ENCODE peak calls at places on chromosomes 5 and 9, in four cellular contexts. G is lower lobe of right lung, R is heart left ventricle, Q is astrocyte of the spinal cord. C is an unnamed sample.

GRCh38 chr5:13976867-13977479 is 32.5 kb upstream of the DNAH5 start:
- DNase-seq in Q (peak; percentile 53), R (no peak), G (no peak), C (peak; percentile 71)

GRCh38 chr9:100724932-100725331 is 147.1 kb downstream of the CAVIN4 start:
- DNase-seq in Q (no peak), G (no peak), R (no peak), C (no peak)

GRCh38 chr9:96100385-96100978 is 201.5 kb downstream of the HSD17B3 start:
- DNase-seq in R (no peak), Q (no peak), G (no peak), C (peak; percentile 8)

GRCh38 chr9:3181049-3181953 is 337.4 kb upstream of the PUM3 start:
- DNase-seq in Q (peak; percentile 13), G (peak; percentile 51), R (no peak), C (peak; percentile 23)

GRCh38 chr5:78287833-78288232 is 6.7 kb downstream of the AP3B1 start:
- DNase-seq in Q (peak; percentile 70), R (no peak), G (no peak), C (peak; percentile 85)

GRCh38 chr9:136886610-136887597 is 588 bp downstream of the TRAF2 start:
- DNase-seq in R (no peak), Q (peak; percentile 20), G (no peak), C (peak; percentile 29)

GRCh38 chr5:102720954-102721353 is 34.2 kb upstream of the PAM start:
- DNase-seq in R (no peak), Q (no peak), G (no peak), C (no peak)

GRCh38 chr5:136090319-136090718 is 42.3 kb upstream of the SMAD5 start:
- DNase-seq in Q (no peak), R (no peak), G (no peak), C (no peak)

GRCh38 chr5:118554991-118555390 is 433.4 kb downstream of the DTWD2 start:
- DNase-seq in R (no peak), Q (no peak), G (no peak), C (no peak)

GRCh38 chr9:90600029-90600428 is 42.6 kb downstream of the DIRAS2 start:
- DNase-seq in R (no peak), Q (no peak), G (no peak), C (no peak)

GRCh38 chr9:14346301-14346721 is 32.4 kb upstream of the NFIB start:
- DNase-seq in G (no peak), Q (no peak), R (peak; percentile 43), C (no peak)

GRCh38 chr5:149005077-149005892 is 57.6 kb downstream of the SH3TC2 start:
- DNase-seq in G (no peak), Q (no peak), R (no peak), C (peak; percentile 62)

GRCh38 chr5:109045710-109046109 is 298.0 kb downstream of the FER start:
- DNase-seq in G (no peak), Q (no peak), R (no peak), C (peak; percentile 43)

GRCh38 chr5:75058986-75059508 is 6.7 kb upstream of the GCNT4 start:
- DNase-seq in R (no peak), G (no peak), Q (no peak), C (peak; percentile 56)

GRCh38 chr9:121768416-121769015 is 117.1 kb downstream of the DAB2IP start:
- DNase-seq in R (no peak), G (peak; percentile 36), Q (no peak), C (no peak)

GRCh38 chr5:14110680-14111079 is 32.5 kb upstream of the TRIO start:
- DNase-seq in Q (peak; percentile 73), R (no peak), G (no peak), C (peak; percentile 70)

GRCh38 chr5:74341221-74341620 is 299.3 kb downstream of the ENC1 start:
- DNase-seq in Q (no peak), R (no peak), G (no peak), C (no peak)

GRCh38 chr5:73380710-73381586 is 67.6 kb downstream of the FOXD1 start:
- DNase-seq in Q (no peak), R (no peak), G (no peak), C (no peak)

GRCh38 chr5:136031713-136032112 is 2.9 kb downstream of the TGFBI start:
- DNase-seq in G (no peak), Q (no peak), R (no peak), C (no peak)

GRCh38 chr5:69467442-69468225 is 25.0 kb upstream of the OCLN start:
- DNase-seq in Q (no peak), G (no peak), R (no peak), C (peak; percentile 20)

GRCh38 chr5:77168187-77168883 is 42.1 kb upstream of the PDE8B start:
- DNase-seq in Q (no peak), G (peak; percentile 52), R (peak; percentile 67), C (no peak)

GRCh38 chr5:10857333-10857723 is 96.3 kb upstream of the DAP start:
- DNase-seq in G (no peak), R (no peak), Q (no peak), C (no peak)

GRCh38 chr5:32390819-32391591 is 53.5 kb downstream of the ZFR start:
- DNase-seq in R (no peak), Q (peak; percentile 91), G (no peak), C (peak; percentile 96)

GRCh38 chr5:138541511-138541910 is 1.5 kb downstream of the ETF1 start:
- DNase-seq in R (no peak), Q (no peak), G (no peak), C (peak; percentile 30)

GRCh38 chr5:52769061-52769460 is 18.7 kb upstream of the ITGA1 start:
- DNase-seq in R (no peak), G (no peak), Q (no peak), C (no peak)

GRCh38 chr5:135222171-135222681 is 176.8 kb downstream of the MACROH2A1 start:
- DNase-seq in Q (no peak), G (no peak), R (peak; percentile 2), C (no peak)

GRCh38 chr5:149597618-149598017 is 16.3 kb downstream of the ARHGEF37 start:
- DNase-seq in R (no peak), G (no peak), Q (no peak), C (no peak)

GRCh38 chr5:151784141-151784540 is 12.4 kb downstream of the G3BP1 start:
- DNase-seq in R (no peak), Q (no peak), G (no peak), C (no peak)

DNA sequence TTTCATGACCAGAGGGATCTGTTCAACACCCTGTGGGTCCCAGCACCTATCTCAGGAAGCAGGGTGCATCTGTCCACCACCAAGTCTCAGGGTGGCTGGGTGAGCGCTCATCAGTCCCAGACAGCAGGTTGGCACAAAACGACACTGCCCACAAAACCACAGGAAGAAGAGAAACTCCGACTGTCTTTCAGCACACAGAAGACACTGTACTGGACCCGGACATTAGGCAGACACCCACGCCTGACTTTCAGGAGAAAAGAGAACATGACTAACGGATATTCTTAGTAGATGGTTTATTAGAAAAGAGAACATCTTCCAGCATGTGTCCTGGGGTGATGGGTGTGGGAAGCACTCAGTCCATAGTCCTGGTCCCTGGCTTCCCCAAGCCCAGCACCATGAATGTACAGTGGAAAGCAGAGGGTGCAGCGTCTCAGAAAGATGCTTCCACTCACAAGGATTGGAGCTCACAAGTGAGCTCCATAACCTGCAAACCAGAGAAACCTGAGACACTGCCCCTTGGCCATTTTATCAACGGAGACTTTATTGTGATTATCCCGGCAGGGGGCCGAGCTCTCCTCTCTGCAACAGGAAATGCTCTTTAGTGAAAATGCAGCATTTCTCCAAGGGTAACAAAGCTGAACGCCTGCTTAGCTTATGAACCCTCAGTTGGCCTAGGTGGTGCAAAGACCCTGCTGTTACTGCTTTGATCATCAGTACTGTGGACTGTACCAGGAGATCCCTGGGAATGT is 35.8 kb upstream of the LCP2 start:
- DNase-seq in R (no peak), G (peak; percentile 67), Q (peak; percentile 2), C (peak; percentile 43)
- H3K4me3 ChIP-seq in R (no peak overlapping the region), G (no peak overlapping the region), Q (no peak overlapping the region), C (no peak overlapping the region)

GRCh38 chr9:882416-882931 is 41.0 kb downstream of the DMRT1 start:
- DNase-seq in Q (no peak), G (no peak), R (no peak), C (no peak)
- TF ChIP-seq CTCF in Q (no peak), G (no peak), R (no peak), C (no peak)

DNA sequence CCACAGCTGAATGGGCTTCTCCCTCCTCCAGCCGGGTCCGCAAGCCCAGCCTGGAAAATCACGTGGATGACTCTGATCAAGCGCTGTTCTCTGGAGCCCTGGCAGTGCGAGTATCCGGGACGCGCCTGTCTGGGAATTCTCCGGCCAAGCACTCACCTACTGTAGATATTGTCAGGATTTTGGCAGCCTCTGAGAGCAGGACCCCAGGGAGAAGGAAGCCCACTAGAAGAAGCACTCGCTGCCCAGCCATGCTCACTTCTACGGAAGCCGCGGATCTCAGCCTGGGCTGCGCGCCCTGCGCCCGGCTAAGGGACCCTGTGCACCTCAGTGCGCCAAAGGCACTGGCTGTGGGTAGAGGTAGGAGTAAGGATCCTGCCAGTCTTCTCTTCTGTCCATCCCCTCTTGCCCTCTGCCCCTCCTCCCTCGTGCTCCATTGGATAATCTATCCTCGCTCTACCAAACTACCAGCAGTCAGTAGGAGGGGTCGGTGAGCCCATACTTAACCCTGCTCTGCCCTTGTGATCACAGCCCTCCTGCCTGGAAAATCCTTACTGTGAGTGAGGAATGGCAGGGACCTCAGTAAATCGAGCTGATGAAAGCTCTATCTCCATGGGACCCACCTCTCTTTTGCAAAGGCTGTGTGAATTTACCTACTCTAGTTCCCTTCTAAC is at the start of gene UGT3A2:
- DNase-seq in Q (no peak), R (no peak), G (no peak), C (no peak)
- H3K4me3 ChIP-seq in Q (no peak within 1 kb of the TSS), R (no peak within 1 kb of the TSS), G (no peak within 1 kb of the TSS), C (no peak within 1 kb of the TSS)

GRCh38 chr9:127538849-127539258 is 73.2 kb upstream of the STXBP1 start:
- DNase-seq in G (no peak), Q (peak; percentile 44), R (no peak), C (no peak)

GRCh38 chr9:127539259-127539981 is 72.7 kb upstream of the STXBP1 start:
- DNase-seq in R (no peak), Q (no peak), G (no peak), C (no peak)

GRCh38 chr9:127537014-127537413 is 75.1 kb upstream of the STXBP1 start:
- DNase-seq in Q (peak; percentile 57), R (no peak), G (no peak), C (peak; percentile 70)

GRCh38 chr9:127536499-127536898 is 75.6 kb upstream of the STXBP1 start:
- DNase-seq in Q (no peak), G (no peak), R (no peak), C (no peak)

GRCh38 chr9:127537792-127538191 is 74.3 kb upstream of the STXBP1 start:
- DNase-seq in Q (no peak), G (no peak), R (no peak), C (no peak)
- TF ChIP-seq CTCF in Q (peak; percentile 48), G (no peak), R (peak; percentile 36), C (peak; percentile 55)

GRCh38 chr9:114532561-114533237 is 27.4 kb upstream of the WHRN start:
- DNase-seq in R (no peak), Q (no peak), G (no peak), C (no peak)
- H3K4me3 ChIP-seq in R (no peak overlapping the region), Q (no peak overlapping the region), G (no peak overlapping the region), C (peak overlapping the region; percentile 42)

GRCh38 chr5:123204224-123204623 is 115.2 kb downstream of the PRDM6 start:
- DNase-seq in R (no peak), G (no peak), Q (no peak), C (no peak)
- TF ChIP-seq CTCF in R (no peak), G (no peak), Q (no peak), C (no peak)

GRCh38 chr5:176587398-176587797 is 22.6 kb downstream of the GPRIN1 start:
- DNase-seq in Q (no peak), R (no peak), G (no peak), C (no peak)
- H3K4me3 ChIP-seq in Q (no peak overlapping the region), R (no peak overlapping the region), G (no peak overlapping the region), C (no peak overlapping the region)

C was measured in choroid plexus epithelial cell.